ENCODE peak calls at places on chromosome 3, in eight cellular contexts. One of them, this sample, is unnamed.

GRCh38 chr3:146187334-146187950 is 26.5 kb upstream of the PLOD2 start:
- DNase-seq in psoas muscle: no peak
- DNase-seq in Ammon's horn: peak; percentile 53
- DNase-seq in cardiac muscle cell: peak; percentile 45
- DNase-seq in uterus: no peak
- DNase-seq in germinal center: no peak
- DNase-seq in hypothalamus: no peak
- DNase-seq in EH: peak; percentile 50
- DNase-seq in this sample: no peak

GRCh38 chr3:148957586-148957985 is 33.8 kb upstream of the GYG1 start:
- DNase-seq in hypothalamus: no peak
- DNase-seq in Ammon's horn: no peak
- DNase-seq in germinal center: no peak
- DNase-seq in psoas muscle: no peak
- DNase-seq in uterus: no peak
- DNase-seq in EH: peak; percentile 35
- DNase-seq in cardiac muscle cell: peak; percentile 28
- DNase-seq in this sample: no peak

GRCh38 chr3:59535791-59536221 is 486.0 kb upstream of the CFAP20DC start:
- DNase-seq in psoas muscle: no peak
- DNase-seq in uterus: no peak
- DNase-seq in Ammon's horn: no peak
- DNase-seq in EH: peak; percentile 86
- DNase-seq in hypothalamus: no peak
- DNase-seq in cardiac muscle cell: no peak
- DNase-seq in germinal center: no peak
- DNase-seq in this sample: no peak

GRCh38 chr3:87856126-87856525 is 202.7 kb downstream of the CGGBP1 start:
- DNase-seq in EH: peak; percentile 24
- DNase-seq in Ammon's horn: no peak
- DNase-seq in hypothalamus: no peak
- DNase-seq in psoas muscle: no peak
- DNase-seq in uterus: no peak
- DNase-seq in cardiac muscle cell: no peak
- DNase-seq in germinal center: no peak
- DNase-seq in this sample: no peak

GRCh38 chr3:128447561-128448013 is 19.1 kb downstream of the DNAJB8 start:
- DNase-seq in psoas muscle: no peak
- DNase-seq in germinal center: no peak
- DNase-seq in EH: no peak
- DNase-seq in Ammon's horn: no peak
- DNase-seq in uterus: no peak
- DNase-seq in hypothalamus: no peak
- DNase-seq in cardiac muscle cell: no peak
- DNase-seq in this sample: no peak

GRCh38 chr3:184585545-184585944 is 24.0 kb downstream of the EPHB3 start:
- DNase-seq in germinal center: no peak
- DNase-seq in uterus: no peak
- DNase-seq in Ammon's horn: no peak
- DNase-seq in hypothalamus: no peak
- DNase-seq in psoas muscle: no peak
- DNase-seq in EH: no peak
- DNase-seq in cardiac muscle cell: no peak
- DNase-seq in this sample: no peak

GRCh38 chr3:48504051-48504946 is at the start of gene SHISA5:
- DNase-seq in psoas muscle: peak; percentile 87
- DNase-seq in Ammon's horn: peak; percentile 76
- DNase-seq in EH: peak; percentile 80
- DNase-seq in hypothalamus: peak; percentile 49
- DNase-seq in uterus: peak; percentile 89
- DNase-seq in germinal center: peak; percentile 64
- DNase-seq in cardiac muscle cell: peak; percentile 68
- DNase-seq in this sample: peak; percentile 54

GRCh38 chr3:133448478-133449122 is 48.7 kb downstream of the BFSP2 start:
- DNase-seq in psoas muscle: no peak
- DNase-seq in hypothalamus: no peak
- DNase-seq in cardiac muscle cell: no peak
- DNase-seq in EH: no peak
- DNase-seq in uterus: no peak
- DNase-seq in Ammon's horn: peak; percentile 37
- DNase-seq in germinal center: peak; percentile 86
- DNase-seq in this sample: peak; percentile 84

GRCh38 chr3:123411340-123412040 is 37.4 kb downstream of the ADCY5 start:
- DNase-seq in hypothalamus: no peak
- DNase-seq in cardiac muscle cell: no peak
- DNase-seq in germinal center: no peak
- DNase-seq in Ammon's horn: peak; percentile 39
- DNase-seq in uterus: no peak
- DNase-seq in psoas muscle: no peak
- DNase-seq in EH: no peak
- DNase-seq in this sample: no peak

GRCh38 chr3:175001091-175001490 is 142.0 kb downstream of the NAALADL2 start:
- DNase-seq in Ammon's horn: no peak
- DNase-seq in psoas muscle: no peak
- DNase-seq in hypothalamus: no peak
- DNase-seq in cardiac muscle cell: no peak
- DNase-seq in germinal center: no peak
- DNase-seq in uterus: no peak
- DNase-seq in EH: no peak
- DNase-seq in this sample: no peak

GRCh38 chr3:48428863-48429415 is 947 bp downstream of the PLXNB1 start:
- DNase-seq in EH: peak; percentile 44
- DNase-seq in psoas muscle: peak; percentile 47
- DNase-seq in hypothalamus: peak; percentile 40
- DNase-seq in cardiac muscle cell: peak; percentile 67
- DNase-seq in germinal center: no peak
- DNase-seq in uterus: peak; percentile 61
- DNase-seq in Ammon's horn: peak; percentile 58
- DNase-seq in this sample: no peak

GRCh38 chr3:120114981-120115380 is 20.7 kb upstream of the GSK3B start:
- DNase-seq in germinal center: no peak
- DNase-seq in hypothalamus: no peak
- DNase-seq in psoas muscle: no peak
- DNase-seq in uterus: no peak
- DNase-seq in EH: peak; percentile 48
- DNase-seq in cardiac muscle cell: no peak
- DNase-seq in Ammon's horn: no peak
- DNase-seq in this sample: no peak

GRCh38 chr3:141738636-141739363 is 702 bp downstream of the RNF7 start:
- DNase-seq in cardiac muscle cell: peak; percentile 18
- DNase-seq in psoas muscle: no peak
- DNase-seq in Ammon's horn: peak; percentile 29
- DNase-seq in hypothalamus: no peak
- DNase-seq in germinal center: no peak
- DNase-seq in uterus: no peak
- DNase-seq in EH: peak; percentile 60
- DNase-seq in this sample: peak; percentile 17

GRCh38 chr3:188362405-188362831 is 208.5 kb downstream of the LPP start:
- DNase-seq in Ammon's horn: no peak
- DNase-seq in EH: peak; percentile 86
- DNase-seq in germinal center: no peak
- DNase-seq in uterus: no peak
- DNase-seq in cardiac muscle cell: no peak
- DNase-seq in psoas muscle: no peak
- DNase-seq in hypothalamus: no peak
- DNase-seq in this sample: no peak

GRCh38 chr3:159766563-159767185 is 222.0 kb upstream of the IL12A start:
- DNase-seq in hypothalamus: no peak
- DNase-seq in uterus: no peak
- DNase-seq in EH: peak; percentile 62
- DNase-seq in psoas muscle: no peak
- DNase-seq in cardiac muscle cell: peak; percentile 35
- DNase-seq in Ammon's horn: peak; percentile 72
- DNase-seq in germinal center: peak; percentile 17
- DNase-seq in this sample: no peak

GRCh38 chr3:56758539-56758981 is 43.2 kb downstream of the ARHGEF3 start:
- DNase-seq in EH: peak; percentile 86
- DNase-seq in psoas muscle: no peak
- DNase-seq in uterus: peak; percentile 31
- DNase-seq in cardiac muscle cell: no peak
- DNase-seq in Ammon's horn: no peak
- DNase-seq in germinal center: no peak
- DNase-seq in hypothalamus: no peak
- DNase-seq in this sample: no peak

GRCh38 chr3:197363553-197364409 is 65.4 kb upstream of the DLG1 start:
- DNase-seq in uterus: no peak
- DNase-seq in cardiac muscle cell: no peak
- DNase-seq in Ammon's horn: no peak
- DNase-seq in EH: peak; percentile 25
- DNase-seq in hypothalamus: no peak
- DNase-seq in psoas muscle: no peak
- DNase-seq in germinal center: no peak
- DNase-seq in this sample: no peak

GRCh38 chr3:72938471-72939265 is 50.8 kb downstream of the GXYLT2 start:
- DNase-seq in uterus: peak; percentile 82
- DNase-seq in EH: peak; percentile 94
- DNase-seq in cardiac muscle cell: peak; percentile 50
- DNase-seq in psoas muscle: peak; percentile 37
- DNase-seq in Ammon's horn: peak; percentile 69
- DNase-seq in germinal center: peak; percentile 59
- DNase-seq in hypothalamus: no peak
- DNase-seq in this sample: peak; percentile 40

GRCh38 chr3:5250467-5251195 is 63.1 kb downstream of the EDEM1 start:
- DNase-seq in germinal center: no peak
- DNase-seq in psoas muscle: no peak
- DNase-seq in hypothalamus: no peak
- DNase-seq in Ammon's horn: peak; percentile 11
- DNase-seq in cardiac muscle cell: no peak
- DNase-seq in uterus: no peak
- DNase-seq in EH: no peak
- DNase-seq in this sample: no peak

GRCh38 chr3:170953229-170953628 is 44.8 kb upstream of the EIF5A2 start:
- DNase-seq in germinal center: no peak
- DNase-seq in cardiac muscle cell: no peak
- DNase-seq in EH: no peak
- DNase-seq in hypothalamus: no peak
- DNase-seq in Ammon's horn: peak; percentile 9
- DNase-seq in uterus: no peak
- DNase-seq in psoas muscle: no peak
- DNase-seq in this sample: no peak

GRCh38 chr3:177591371-177591770 is 394.1 kb upstream of the TBL1XR1 start:
- DNase-seq in uterus: no peak
- DNase-seq in cardiac muscle cell: no peak
- DNase-seq in Ammon's horn: peak; percentile 71
- DNase-seq in psoas muscle: no peak
- DNase-seq in germinal center: no peak
- DNase-seq in EH: peak; percentile 51
- DNase-seq in hypothalamus: no peak
- DNase-seq in this sample: no peak

GRCh38 chr3:43786102-43786952 is 95.6 kb downstream of the ABHD5 start:
- DNase-seq in hypothalamus: no peak
- DNase-seq in Ammon's horn: no peak
- DNase-seq in uterus: no peak
- DNase-seq in cardiac muscle cell: no peak
- DNase-seq in EH: no peak
- DNase-seq in germinal center: no peak
- DNase-seq in psoas muscle: no peak
- DNase-seq in this sample: no peak

GRCh38 chr3:7309707-7310106 is 448.8 kb downstream of the GRM7 start:
- DNase-seq in cardiac muscle cell: no peak
- DNase-seq in hypothalamus: no peak
- DNase-seq in germinal center: no peak
- DNase-seq in psoas muscle: peak; percentile 34
- DNase-seq in uterus: peak; percentile 30
- DNase-seq in EH: peak; percentile 2
- DNase-seq in Ammon's horn: peak; percentile 56
- DNase-seq in this sample: no peak

GRCh38 chr3:130395916-130396315 is 50.4 kb downstream of the COL6A5 start:
- DNase-seq in uterus: no peak
- DNase-seq in psoas muscle: no peak
- DNase-seq in germinal center: no peak
- DNase-seq in cardiac muscle cell: no peak
- DNase-seq in EH: peak; percentile 33
- DNase-seq in hypothalamus: no peak
- DNase-seq in Ammon's horn: no peak
- DNase-seq in this sample: no peak

This sample was measured in naive B cell.